ENCODE peak calls at places on chromosomes 13 and 19, in five cellular contexts. One of them, this sample, is unnamed.

GRCh38 chr19:35812220-35813042 is at the start of gene PRODH2:
- DNase-seq in AG08395: no peak
- DNase-seq in NCI-H526: no peak
- DNase-seq in lung: no peak
- DNase-seq in activated T-helper 9 cell treated with anti-CD3 and anti-CD28 coated beads, Interleukin-2, amount 50 U/mL, for 16 hours: no peak
- DNase-seq in this sample: no peak

GRCh38 chr19:45790942-45791341 is 1.7 kb downstream of the DMWD start:
- DNase-seq in lung: no peak
- DNase-seq in activated T-helper 9 cell treated with anti-CD3 and anti-CD28 coated beads, Interleukin-2, amount 50 U/mL, for 16 hours: no peak
- DNase-seq in NCI-H526: no peak
- DNase-seq in AG08395: no peak
- DNase-seq in this sample: no peak

GRCh38 chr13:50122465-50122864 is 107.2 kb downstream of the KCNRG start:
- DNase-seq in NCI-H526: no peak
- DNase-seq in AG08395: no peak
- DNase-seq in activated T-helper 9 cell treated with anti-CD3 and anti-CD28 coated beads, Interleukin-2, amount 50 U/mL, for 16 hours: no peak
- DNase-seq in lung: no peak
- DNase-seq in this sample: no peak

GRCh38 chr19:293436-294110 is 2.4 kb upstream of the PLPP2 start:
- DNase-seq in lung: no peak
- DNase-seq in AG08395: no peak
- DNase-seq in NCI-H526: no peak
- DNase-seq in activated T-helper 9 cell treated with anti-CD3 and anti-CD28 coated beads, Interleukin-2, amount 50 U/mL, for 16 hours: no peak
- DNase-seq in this sample: no peak

GRCh38 chr13:106680796-106681482 is 113.0 kb upstream of the ARGLU1 start:
- DNase-seq in AG08395: no peak
- DNase-seq in activated T-helper 9 cell treated with anti-CD3 and anti-CD28 coated beads, Interleukin-2, amount 50 U/mL, for 16 hours: no peak
- DNase-seq in NCI-H526: no peak
- DNase-seq in lung: no peak
- DNase-seq in this sample: no peak

GRCh38 chr19:16778796-16779411 is 50.3 kb upstream of the SIN3B start:
- DNase-seq in AG08395: peak; percentile 84
- DNase-seq in activated T-helper 9 cell treated with anti-CD3 and anti-CD28 coated beads, Interleukin-2, amount 50 U/mL, for 16 hours: no peak
- DNase-seq in lung: peak; percentile 44
- DNase-seq in NCI-H526: peak; percentile 17
- DNase-seq in this sample: peak; percentile 16

GRCh38 chr19:46926201-46927071 is 65.6 kb downstream of the ARHGAP35 start:
- DNase-seq in AG08395: no peak
- DNase-seq in NCI-H526: no peak
- DNase-seq in lung: no peak
- DNase-seq in activated T-helper 9 cell treated with anti-CD3 and anti-CD28 coated beads, Interleukin-2, amount 50 U/mL, for 16 hours: no peak
- DNase-seq in this sample: no peak

GRCh38 chr13:37598572-37598971 is at the start of gene POSTN:
- DNase-seq in activated T-helper 9 cell treated with anti-CD3 and anti-CD28 coated beads, Interleukin-2, amount 50 U/mL, for 16 hours: no peak
- DNase-seq in NCI-H526: no peak
- DNase-seq in AG08395: no peak
- DNase-seq in lung: no peak
- DNase-seq in this sample: no peak

GRCh38 chr13:32426191-32426980 is 1.5 kb downstream of the N4BP2L1 start:
- DNase-seq in activated T-helper 9 cell treated with anti-CD3 and anti-CD28 coated beads, Interleukin-2, amount 50 U/mL, for 16 hours: peak; percentile 4
- DNase-seq in AG08395: no peak
- DNase-seq in lung: no peak
- DNase-seq in NCI-H526: no peak
- DNase-seq in this sample: no peak

GRCh38 chr19:532578-533484 is 1.3 kb downstream of the CDC34 start:
- DNase-seq in AG08395: peak; percentile 63
- DNase-seq in NCI-H526: no peak
- DNase-seq in lung: peak; percentile 62
- DNase-seq in activated T-helper 9 cell treated with anti-CD3 and anti-CD28 coated beads, Interleukin-2, amount 50 U/mL, for 16 hours: no peak
- DNase-seq in this sample: peak; percentile 77